ENCODE peak calls at places on chromosomes 16 and 17, in six cellular contexts. Q is IMR-90, M is H1, S is mesenchymal stem cell, L is H9, K is neuronal stem cell. I is an unnamed sample.

GRCh38 chr16:78608305-78608776 is 508.9 kb downstream of the WWOX start:
- DNase-seq in Q (no peak), M (no peak), S (peak; percentile 84), L (no peak), K (no peak), I (peak; percentile 27)

GRCh38 chr17:6843241-6843890 is 11.8 kb upstream of the TEKT1 start:
- DNase-seq in Q (peak; percentile 52), M (no peak), S (peak; percentile 54), L (no peak), K (peak; percentile 27), I (peak; percentile 53)

GRCh38 chr17:27224526-27225315 is 69.2 kb upstream of the WSB1 start:
- DNase-seq in Q (no peak), M (no peak), S (peak; percentile 33), L (no peak), K (no peak), I (no peak)

GRCh38 chr16:5820472-5820871 is 722.9 kb upstream of the EEF2KMT start:
- DNase-seq in Q (no peak), M (peak; percentile 3), S (no peak), L (no peak), K (no peak), I (peak; percentile 4)

GRCh38 chr17:47423406-47424295 is 99.9 kb downstream of the EFCAB13 start:
- DNase-seq in Q (no peak), M (peak; percentile 5), S (peak; percentile 3), L (peak; percentile 68), K (no peak), I (peak; percentile 26)

GRCh38 chr16:83402160-83402794 is 405.5 kb upstream of the HSBP1 start:
- DNase-seq in Q (peak; percentile 45), M (no peak), S (no peak), L (no peak), K (no peak), I (peak; percentile 13)

GRCh38 chr16:11258553-11259287 is 2.7 kb upstream of the SOCS1 start:
- DNase-seq in Q (no peak), M (no peak), S (no peak), L (no peak), K (no peak), I (no peak)

GRCh38 chr17:76124582-76125390 is 16.3 kb downstream of the FOXJ1 start:
- DNase-seq in Q (no peak), M (no peak), S (no peak), L (peak; percentile 84), K (no peak), I (peak; percentile 78)

GRCh38 chr16:50152807-50153647 is at the start of gene TENT4B:
- DNase-seq in Q (peak; percentile 66), M (peak; percentile 34), S (peak; percentile 88), L (peak; percentile 82), K (peak; percentile 82), I (peak; percentile 85)

GRCh38 chr17:14756469-14756868 is 455.6 kb downstream of the HS3ST3B1 start:
- DNase-seq in Q (no peak), M (no peak), S (no peak), L (no peak), K (no peak), I (no peak)

GRCh38 chr17:45889579-45889978 is 4.8 kb upstream of the MAPT start:
- DNase-seq in Q (no peak), M (no peak), S (no peak), L (peak; percentile 73), K (no peak), I (peak; percentile 38)

DNA sequence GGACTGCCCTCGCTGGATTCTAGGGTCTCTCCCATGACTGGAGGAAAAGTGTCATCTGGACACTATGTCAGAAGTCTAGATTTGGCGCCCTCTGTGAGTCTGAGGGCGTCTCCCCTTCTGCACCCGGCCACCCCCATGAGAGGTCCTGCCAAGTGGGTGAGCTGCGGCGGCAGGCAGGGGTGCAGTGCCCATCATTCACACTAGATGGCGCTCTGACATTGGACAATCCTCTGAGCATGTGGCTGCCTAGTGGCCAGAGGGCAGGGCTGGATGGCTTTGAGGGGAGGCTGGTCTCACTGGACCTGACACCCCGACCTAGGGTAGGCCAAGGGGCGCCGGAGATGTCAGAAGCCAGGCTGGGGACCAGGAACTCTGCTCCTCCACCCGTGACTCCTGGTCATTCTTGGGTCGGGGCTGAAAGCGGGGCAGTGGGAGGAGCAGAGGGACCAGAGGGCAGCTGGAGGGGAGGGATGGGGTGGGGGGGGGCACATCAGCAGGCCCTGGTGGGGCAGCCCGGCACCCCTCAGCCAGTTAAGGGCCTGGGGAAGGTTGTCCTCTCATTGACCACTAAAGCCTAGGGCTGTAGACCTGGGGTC is 28.0 kb downstream of the MRM1 start:
- DNase-seq in Q (peak; percentile 51), M (peak; percentile 64), S (peak; percentile 71), L (peak; percentile 91), K (peak; percentile 78), I (peak; percentile 75)
- H2BK15ac ChIP-seq in Q (no peak overlapping the region), M (no peak overlapping the region), S (no peak overlapping the region), L (no peak overlapping the region), K (peak overlapping the region; percentile 19), I (no peak overlapping the region)

GRCh38 chr17:21376835-21377690 is 906 bp downstream of the KCNJ12 start:
- DNase-seq in Q (peak; percentile 8), M (no peak), S (peak; percentile 31), L (peak; percentile 61), K (no peak), I (peak; percentile 60)

GRCh38 chr17:21379080-21379711 is 3.0 kb downstream of the KCNJ12 start:
- DNase-seq in Q (no peak), M (no peak), S (no peak), L (no peak), K (no peak), I (no peak)

GRCh38 chr17:21376585-21376834 is 353 bp downstream of the KCNJ12 start:
- DNase-seq in Q (no peak), M (no peak), S (no peak), L (peak; percentile 68), K (no peak), I (no peak)

GRCh38 chr17:21377821-21378396 is 1.8 kb downstream of the KCNJ12 start:
- DNase-seq in Q (no peak), M (no peak), S (no peak), L (peak; percentile 70), K (no peak), I (no peak)

GRCh38 chr17:21378553-21378952 is 2.4 kb downstream of the KCNJ12 start:
- DNase-seq in Q (no peak), M (no peak), S (no peak), L (peak; percentile 62), K (no peak), I (no peak)
- H2BK15ac ChIP-seq in Q (no peak overlapping the region), M (no peak overlapping the region), S (no peak overlapping the region), L (no peak overlapping the region), K (no peak overlapping the region), I (no peak overlapping the region)

DNA sequence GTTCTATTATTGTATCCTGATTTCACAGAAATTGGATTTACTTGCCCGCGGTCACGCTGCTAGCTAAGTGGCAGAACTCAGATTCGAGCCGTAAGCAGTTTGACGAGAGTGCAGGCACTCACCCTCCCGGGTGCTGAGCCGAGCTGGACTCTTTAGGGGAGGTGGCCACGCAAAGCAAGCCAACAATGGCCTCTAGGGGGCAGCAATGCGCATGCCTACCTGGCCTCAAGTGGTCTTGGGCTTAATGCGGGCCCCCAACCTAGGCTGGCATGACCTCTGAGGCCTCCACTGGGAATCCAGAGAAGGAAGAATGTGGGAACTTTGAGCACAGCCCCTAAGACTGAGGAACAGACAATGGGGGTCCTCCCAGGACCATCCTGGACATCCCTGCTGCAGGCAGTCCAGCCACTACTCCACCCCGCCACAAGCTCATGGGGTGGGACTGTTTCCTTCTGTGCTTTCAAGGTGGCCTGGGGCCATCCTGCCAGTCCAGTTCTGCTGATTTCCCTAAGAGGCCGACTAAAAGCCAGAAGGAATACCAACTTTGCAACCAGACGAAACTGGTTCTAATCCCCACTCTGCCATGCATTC is 276.5 kb downstream of the XYLT1 start:
- DNase-seq in Q (peak; percentile 16), M (peak; percentile 70), S (no peak), L (peak; percentile 81), K (peak; percentile 41), I (peak; percentile 74)
- H2BK15ac ChIP-seq in Q (no peak overlapping the region), M (no peak overlapping the region), S (no peak overlapping the region), L (no peak overlapping the region), K (no peak overlapping the region), I (no peak overlapping the region)

GRCh38 chr16:54501797-54502196 is 215.2 kb upstream of the IRX3 start:
- DNase-seq in Q (no peak), M (no peak), S (no peak), L (no peak), K (no peak), I (no peak)
- H2BK15ac ChIP-seq in Q (no peak overlapping the region), M (no peak overlapping the region), S (no peak overlapping the region), L (no peak overlapping the region), K (no peak overlapping the region), I (no peak overlapping the region)

GRCh38 chr16:81275064-81275532 is 36.6 kb downstream of the BCO1 start:
- DNase-seq in Q (no peak), M (no peak), S (no peak), L (no peak), K (no peak), I (no peak)
- H2BK15ac ChIP-seq in Q (no peak overlapping the region), M (no peak overlapping the region), S (no peak overlapping the region), L (no peak overlapping the region), K (no peak overlapping the region), I (no peak overlapping the region)

DNA sequence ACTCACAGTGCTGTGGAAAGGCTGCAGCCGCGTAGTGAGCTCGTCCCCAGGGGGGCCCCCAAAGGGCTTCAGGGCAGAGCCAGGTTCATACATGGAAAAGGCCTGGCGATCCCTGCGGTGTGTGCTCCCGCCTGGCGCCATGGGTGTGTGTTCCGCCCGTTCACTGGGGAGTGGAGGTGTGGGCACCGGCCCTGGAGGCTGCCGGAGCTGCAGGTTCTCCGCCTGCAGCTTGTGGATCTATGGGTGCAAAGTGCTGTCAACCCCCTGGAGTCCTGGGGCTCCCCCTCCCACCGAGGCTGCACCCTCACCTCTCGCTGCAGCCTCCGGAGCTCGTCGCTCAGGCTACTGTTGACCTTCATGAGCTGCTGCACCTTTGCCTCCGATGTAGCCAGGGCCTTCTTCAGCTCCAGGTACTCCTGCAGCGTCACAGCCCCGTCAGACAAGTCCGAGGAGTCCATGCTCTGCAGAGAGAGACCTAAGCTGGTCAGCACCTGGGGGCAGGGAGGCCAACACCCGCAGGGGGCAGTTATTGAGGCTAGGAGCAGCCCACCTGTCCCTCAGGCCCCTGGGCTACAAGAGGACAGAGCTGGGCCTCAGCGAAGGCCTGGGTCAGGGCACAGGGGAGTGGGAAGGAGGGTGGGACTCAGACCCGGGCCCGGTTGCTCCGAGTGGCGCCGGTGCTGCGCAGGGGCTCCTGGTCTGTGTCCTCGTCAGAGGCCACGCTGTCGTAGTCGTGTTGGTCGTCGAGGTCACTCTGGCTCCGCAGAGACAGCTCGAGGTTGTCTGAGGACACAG is 7.9 kb downstream of the TP53I13 start:
- DNase-seq in Q (no peak), M (no peak), S (no peak), L (no peak), K (no peak), I (no peak)
- H2BK15ac ChIP-seq in Q (no peak overlapping the region), M (no peak overlapping the region), S (no peak overlapping the region), L (no peak overlapping the region), K (no peak overlapping the region), I (no peak overlapping the region)

I was measured in mesendoderm.